ENCODE peak calls at places on chromosomes 6 and 20, in five cellular contexts. Y is colonic mucosa; Q is activated naive CD4-positive, alpha-beta T cell treated with anti-CD3 and anti-CD28 coated beads, Interleukin-2, amount 50 U/mL, for 72 hours; T is GM20000; D is HTR-8/SVneo. M is an unnamed sample.

GRCh38 chr20:10093087-10093591 is 58.4 kb downstream of the ANKEF1 start:
- DNase-seq in Q (no peak), T (no peak), D (no peak), Y (no peak), M (peak)

GRCh38 chr6:142326539-142326938 is 24.7 kb downstream of the ADGRG6 start:
- DNase-seq in Q (no peak), D (no peak), Y (no peak), T (no peak), M (no peak)

GRCh38 chr20:4041748-4042411 is 26.5 kb upstream of the RNF24 start:
- DNase-seq in Y (peak), Q (no peak), D (peak), T (no peak), M (no peak)

GRCh38 chr6:80331522-80331921 is 225.1 kb downstream of the BCKDHB start:
- DNase-seq in T (no peak), Q (no peak), D (no peak), Y (no peak), M (no peak)

GRCh38 chr6:133631421-133631820 is 257.5 kb upstream of the TCF21 start:
- DNase-seq in Y (no peak), Q (no peak), D (no peak), T (no peak), M (no peak)

GRCh38 chr6:144543006-144543871 is 258.1 kb downstream of the UTRN start:
- DNase-seq in T (no peak), Y (no peak), Q (no peak), D (peak), M (no peak)

GRCh38 chr6:31663087-31663960 is 1.5 kb downstream of the GPANK1 start:
- DNase-seq in D (no peak), Y (no peak), Q (no peak), T (no peak), M (no peak)

GRCh38 chr6:155247618-155248017 is 16.2 kb upstream of the CLDN20 start:
- DNase-seq in Q (no peak), Y (no peak), T (no peak), D (no peak), M (no peak)

GRCh38 chr20:34522969-34523871 is 7.0 kb downstream of the DYNLRB1 start:
- DNase-seq in Y (peak), Q (peak), D (peak), T (peak), M (no peak)

GRCh38 chr20:19757487-19757972 is 528 bp upstream of the RIN2 start:
- DNase-seq in T (peak), D (peak), Q (no peak), Y (peak), M (no peak)

GRCh38 chr6:70312165-70312564 is 9.3 kb upstream of the COL9A1 start:
- DNase-seq in Y (no peak), T (no peak), D (no peak), Q (peak), M (no peak)

GRCh38 chr6:43509142-43509983 is 783 bp downstream of the LRRC73 start:
- DNase-seq in D (no peak), Q (no peak), Y (no peak), T (no peak), M (no peak)

GRCh38 chr6:9921366-9921765 is 493.5 kb downstream of the TFAP2A start:
- DNase-seq in Y (no peak), T (no peak), Q (no peak), D (no peak), M (peak)

GRCh38 chr20:13302647-13303425 is 81.8 kb downstream of the ISM1 start:
- DNase-seq in Q (peak), Y (peak), D (peak), T (peak), M (no peak)

GRCh38 chr6:11727995-11728961 is 50.3 kb downstream of the ADTRP start:
- DNase-seq in T (no peak), Q (no peak), D (no peak), Y (no peak), M (no peak)

GRCh38 chr6:29653452-29654038 is 3.3 kb upstream of the MOG start:
- DNase-seq in D (peak), Y (peak), Q (peak), T (peak), M (peak)

GRCh38 chr6:151209071-151209831 is 30.5 kb upstream of the AKAP12 start:
- DNase-seq in Q (no peak), Y (no peak), T (no peak), D (peak), M (no peak)

GRCh38 chr6:85997206-85997605 is 354.5 kb upstream of the SYNCRIP start:
- DNase-seq in Y (no peak), Q (no peak), D (no peak), T (no peak), M (no peak)

GRCh38 chr6:154480144-154480639 is 30.3 kb downstream of the CNKSR3 start:
- DNase-seq in T (no peak), Y (no peak), Q (no peak), D (no peak), M (no peak)

GRCh38 chr6:168349718-168350117 is 30.1 kb upstream of the DACT2 start:
- DNase-seq in T (no peak), D (no peak), Y (no peak), Q (no peak), M (no peak)

GRCh38 chr6:125974214-125974866 is 12.0 kb upstream of the TRMT11 start:
- DNase-seq in Q (no peak), T (peak), D (no peak), Y (no peak), M (peak)

GRCh38 chr6:139250296-139251274 is 41.2 kb downstream of the TXLNB start:
- DNase-seq in Y (peak), T (peak), Q (peak), D (peak), M (no peak)

GRCh38 chr20:55095745-55096450 is 620.5 kb downstream of the DOK5 start:
- DNase-seq in T (no peak), D (no peak), Q (no peak), Y (no peak), M (no peak)